ENCODE peak calls at places on chromosomes 3 and 15, in six cellular contexts. One of them, this sample, is unnamed. For H3K27me3, the result is how much of the 10 kb centered on the place peaks cover.

GRCh38 chr3:192188218-192188835 is 539.0 kb downstream of the FGF12 start:
- DNase-seq in tibial artery: no peak
- DNase-seq in spleen: no peak
- DNase-seq in endodermal cell: peak
- DNase-seq in mammary epithelial cell: peak
- DNase-seq in prostate gland: peak
- DNase-seq in this sample: peak

GRCh38 chr15:78174398-78174797 is 25.2 kb downstream of the IDH3A start:
- DNase-seq in tibial artery: no peak
- DNase-seq in spleen: peak
- DNase-seq in endodermal cell: no peak
- DNase-seq in mammary epithelial cell: no peak
- DNase-seq in prostate gland: no peak
- DNase-seq in this sample: no peak

GRCh38 chr3:88219138-88219792 is 69.5 kb downstream of the C3orf38 start:
- DNase-seq in tibial artery: no peak
- DNase-seq in spleen: no peak
- DNase-seq in endodermal cell: peak
- DNase-seq in mammary epithelial cell: peak
- DNase-seq in prostate gland: no peak
- DNase-seq in this sample: peak

GRCh38 chr15:64731012-64731806 is 44.2 kb downstream of the RBPMS2 start:
- DNase-seq in tibial artery: peak
- DNase-seq in spleen: peak
- DNase-seq in endodermal cell: peak
- DNase-seq in mammary epithelial cell: peak
- DNase-seq in prostate gland: peak
- DNase-seq in this sample: peak

GRCh38 chr15:72800819-72801481 is 17.4 kb upstream of the ADPGK start:
- DNase-seq in tibial artery: no peak
- DNase-seq in spleen: no peak
- DNase-seq in endodermal cell: no peak
- DNase-seq in mammary epithelial cell: no peak
- DNase-seq in prostate gland: no peak
- DNase-seq in this sample: peak

GRCh38 chr15:31828594-31828993 is 201.7 kb upstream of the CHRNA7 start:
- DNase-seq in tibial artery: peak
- DNase-seq in spleen: no peak
- DNase-seq in endodermal cell: no peak
- DNase-seq in mammary epithelial cell: no peak
- DNase-seq in prostate gland: no peak
- DNase-seq in this sample: no peak

GRCh38 chr15:56205061-56205876 is 38.4 kb downstream of the RFX7 start:
- DNase-seq in tibial artery: no peak
- DNase-seq in spleen: no peak
- DNase-seq in endodermal cell: no peak
- DNase-seq in mammary epithelial cell: peak
- DNase-seq in prostate gland: no peak
- DNase-seq in this sample: peak

GRCh38 chr15:100937171-100937570 is 18.0 kb downstream of the LRRK1 start:
- DNase-seq in tibial artery: no peak
- DNase-seq in spleen: no peak
- DNase-seq in endodermal cell: no peak
- DNase-seq in mammary epithelial cell: no peak
- DNase-seq in prostate gland: no peak
- DNase-seq in this sample: no peak

GRCh38 chr3:15989419-15989818 is 185.1 kb upstream of the GALNT15 start:
- DNase-seq in tibial artery: no peak
- DNase-seq in spleen: no peak
- DNase-seq in endodermal cell: no peak
- DNase-seq in mammary epithelial cell: no peak
- DNase-seq in prostate gland: no peak
- DNase-seq in this sample: peak

GRCh38 chr3:168517514-168518071 is 421.9 kb upstream of the GOLIM4 start:
- DNase-seq in tibial artery: no peak
- DNase-seq in spleen: no peak
- DNase-seq in endodermal cell: peak
- DNase-seq in mammary epithelial cell: peak
- DNase-seq in prostate gland: no peak
- DNase-seq in this sample: peak

GRCh38 chr15:62137216-62137884 is 27.7 kb downstream of the C2CD4B start:
- DNase-seq in tibial artery: no peak
- DNase-seq in spleen: no peak
- DNase-seq in endodermal cell: no peak
- DNase-seq in mammary epithelial cell: no peak
- DNase-seq in prostate gland: no peak
- DNase-seq in this sample: no peak

GRCh38 chr15:56672721-56673120 is 60.6 kb downstream of the ZNF280D start:
- DNase-seq in tibial artery: no peak
- DNase-seq in spleen: no peak
- DNase-seq in endodermal cell: no peak
- DNase-seq in mammary epithelial cell: no peak
- DNase-seq in prostate gland: no peak
- DNase-seq in this sample: no peak

GRCh38 chr3:78872195-78872594 is 895.6 kb downstream of the ROBO1 start:
- DNase-seq in tibial artery: no peak
- DNase-seq in spleen: no peak
- DNase-seq in endodermal cell: no peak
- DNase-seq in mammary epithelial cell: no peak
- DNase-seq in prostate gland: no peak
- DNase-seq in this sample: no peak

GRCh38 chr3:71010731-71011455 is 572.6 kb downstream of the FOXP1 start:
- DNase-seq in tibial artery: no peak
- DNase-seq in spleen: no peak
- DNase-seq in endodermal cell: no peak
- DNase-seq in mammary epithelial cell: peak
- DNase-seq in prostate gland: no peak
- DNase-seq in this sample: no peak

GRCh38 chr3:187368251-187368733 is at the start of gene RTP4:
- DNase-seq in tibial artery: no peak
- DNase-seq in spleen: no peak
- DNase-seq in endodermal cell: no peak
- DNase-seq in mammary epithelial cell: peak
- DNase-seq in prostate gland: peak
- DNase-seq in this sample: peak

GRCh38 chr3:49928511-49929017 is 1.0 kb downstream of the MON1A start:
- DNase-seq in tibial artery: no peak
- DNase-seq in spleen: no peak
- DNase-seq in endodermal cell: peak
- DNase-seq in mammary epithelial cell: no peak
- DNase-seq in prostate gland: no peak
- DNase-seq in this sample: peak

GRCh38 chr3:133464573-133464972 is 64.7 kb downstream of the BFSP2 start:
- DNase-seq in tibial artery: no peak
- DNase-seq in spleen: no peak
- DNase-seq in endodermal cell: no peak
- DNase-seq in mammary epithelial cell: peak
- DNase-seq in prostate gland: no peak
- DNase-seq in this sample: peak
- TF ChIP-seq CTCF in tibial artery: no peak
- TF ChIP-seq CTCF in spleen: peak
- TF ChIP-seq CTCF in endodermal cell: peak
- TF ChIP-seq CTCF in mammary epithelial cell: peak
- TF ChIP-seq CTCF in prostate gland: no peak
- TF ChIP-seq CTCF in this sample: peak

DNA sequence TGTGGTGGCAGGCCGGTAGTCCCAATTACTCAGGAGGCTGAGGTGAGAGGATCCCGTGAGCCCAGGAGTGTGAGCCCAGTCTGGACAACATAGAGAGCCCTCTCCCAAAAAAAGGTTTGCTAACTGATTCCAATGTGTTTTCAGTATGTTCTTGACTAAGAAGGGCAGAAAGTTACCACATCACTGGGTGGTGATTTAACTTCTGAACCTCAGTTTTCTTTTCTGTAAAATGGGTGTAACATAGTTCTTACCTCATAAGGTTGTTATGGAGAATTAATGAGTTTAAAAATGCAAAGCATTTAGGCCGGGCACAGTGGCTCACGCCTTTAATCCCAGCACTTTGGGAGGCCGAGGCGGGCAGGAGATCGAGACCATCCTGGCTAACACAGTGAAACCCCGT is 28.5 kb upstream of the RAF1 start:
- DNase-seq in tibial artery: no peak
- DNase-seq in spleen: no peak
- DNase-seq in endodermal cell: no peak
- DNase-seq in mammary epithelial cell: no peak
- DNase-seq in prostate gland: no peak
- DNase-seq in this sample: no peak
- H3K27me3 ChIP-seq in tibial artery: under half
- H3K27me3 ChIP-seq in spleen: under half
- H3K27me3 ChIP-seq in endodermal cell: under half
- H3K27me3 ChIP-seq in mammary epithelial cell: under half
- H3K27me3 ChIP-seq in prostate gland: under half
- H3K27me3 ChIP-seq in this sample: under half

DNA sequence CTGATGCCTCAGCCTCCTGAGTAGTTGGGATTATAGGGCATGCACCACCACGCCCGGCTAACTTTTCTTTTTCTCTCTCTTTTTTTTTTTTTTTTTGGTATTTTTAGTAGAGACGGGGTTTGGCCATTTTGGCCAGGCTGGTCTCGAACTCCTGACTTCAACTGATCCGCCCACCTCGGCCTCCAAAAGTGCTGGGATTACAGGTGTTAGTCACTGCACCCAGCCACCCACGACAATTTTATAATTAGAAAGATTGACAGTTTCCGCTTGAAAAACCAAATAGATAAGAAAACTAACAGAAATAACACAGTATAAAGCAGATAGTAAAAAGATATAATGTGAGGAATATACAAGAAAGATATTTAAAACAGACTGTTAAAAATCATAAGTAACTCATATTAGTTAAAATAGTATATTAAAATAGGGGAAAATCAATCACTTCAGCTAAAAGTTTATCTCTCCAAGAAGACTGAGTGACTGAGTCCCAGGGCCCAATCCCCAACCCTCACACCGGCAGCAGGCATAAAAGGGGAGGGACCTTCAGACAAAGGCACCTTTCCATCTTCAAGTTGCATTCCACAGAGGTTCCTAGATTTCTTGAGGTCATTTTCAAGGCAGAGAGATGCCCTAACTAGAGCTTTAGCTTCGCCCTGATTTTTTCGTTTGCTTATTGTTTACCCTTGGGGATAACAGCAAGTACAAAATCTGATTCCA is 1.4 kb upstream of the WHAMM start:
- DNase-seq in tibial artery: no peak
- DNase-seq in spleen: no peak
- DNase-seq in endodermal cell: no peak
- DNase-seq in mammary epithelial cell: no peak
- DNase-seq in prostate gland: no peak
- DNase-seq in this sample: no peak
- H3K4me3 ChIP-seq in tibial artery: no peak
- H3K4me3 ChIP-seq in spleen: no peak
- H3K4me3 ChIP-seq in endodermal cell: no peak
- H3K4me3 ChIP-seq in mammary epithelial cell: no peak
- H3K4me3 ChIP-seq in prostate gland: no peak
- H3K4me3 ChIP-seq in this sample: no peak

GRCh38 chr3:126679831-126680677 is 24.0 kb upstream of the CHCHD6 start:
- DNase-seq in tibial artery: no peak
- DNase-seq in spleen: peak
- DNase-seq in endodermal cell: no peak
- DNase-seq in mammary epithelial cell: no peak
- DNase-seq in prostate gland: no peak
- DNase-seq in this sample: no peak
- TF ChIP-seq CTCF in tibial artery: no peak
- TF ChIP-seq CTCF in spleen: no peak
- TF ChIP-seq CTCF in endodermal cell: no peak
- TF ChIP-seq CTCF in mammary epithelial cell: no peak
- TF ChIP-seq CTCF in prostate gland: no peak
- TF ChIP-seq CTCF in this sample: no peak

GRCh38 chr3:13120928-13121552 is 47.8 kb upstream of the IQSEC1 start:
- DNase-seq in tibial artery: peak
- DNase-seq in spleen: peak
- DNase-seq in endodermal cell: no peak
- DNase-seq in mammary epithelial cell: no peak
- DNase-seq in prostate gland: no peak
- DNase-seq in this sample: no peak
- H3K27me3 ChIP-seq in tibial artery: under half
- H3K27me3 ChIP-seq in spleen: under half
- H3K27me3 ChIP-seq in endodermal cell: under half
- H3K27me3 ChIP-seq in mammary epithelial cell: under half
- H3K27me3 ChIP-seq in prostate gland: under half
- H3K27me3 ChIP-seq in this sample: under half

DNA sequence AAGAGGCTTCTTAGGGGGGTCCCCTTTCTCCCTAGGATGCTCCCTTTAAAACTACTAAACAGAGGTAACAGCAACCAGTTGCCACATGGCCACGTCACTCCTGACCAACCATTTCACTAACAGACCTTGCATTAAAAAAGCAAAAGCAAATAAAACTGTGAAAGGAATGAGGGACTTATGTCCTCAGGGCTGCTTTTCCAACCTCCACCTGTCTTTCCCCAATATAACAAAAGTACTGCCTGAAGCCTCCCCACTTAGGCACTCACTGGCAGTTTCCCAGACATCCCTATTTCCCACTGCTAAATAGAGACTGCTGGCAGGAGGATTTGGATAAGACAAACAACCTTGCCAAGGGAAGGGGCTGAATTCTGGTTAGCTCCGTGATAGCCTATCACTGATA is 130.3 kb downstream of the ATP8B4 start:
- DNase-seq in tibial artery: no peak
- DNase-seq in spleen: no peak
- DNase-seq in endodermal cell: no peak
- DNase-seq in mammary epithelial cell: no peak
- DNase-seq in prostate gland: no peak
- DNase-seq in this sample: no peak
- H3K4me3 ChIP-seq in tibial artery: no peak
- H3K4me3 ChIP-seq in spleen: no peak
- H3K4me3 ChIP-seq in endodermal cell: no peak
- H3K4me3 ChIP-seq in mammary epithelial cell: no peak
- H3K4me3 ChIP-seq in prostate gland: no peak
- H3K4me3 ChIP-seq in this sample: no peak

GRCh38 chr3:162147996-162148395 is 651.4 kb downstream of the OTOL1 start:
- DNase-seq in tibial artery: no peak
- DNase-seq in spleen: no peak
- DNase-seq in endodermal cell: no peak
- DNase-seq in mammary epithelial cell: no peak
- DNase-seq in prostate gland: no peak
- DNase-seq in this sample: no peak
- TF ChIP-seq CTCF in tibial artery: no peak
- TF ChIP-seq CTCF in spleen: no peak
- TF ChIP-seq CTCF in endodermal cell: no peak
- TF ChIP-seq CTCF in mammary epithelial cell: no peak
- TF ChIP-seq CTCF in prostate gland: no peak
- TF ChIP-seq CTCF in this sample: no peak